ENCODE peak calls at places on chromosomes 6 and 20, in eight cellular contexts. K is heart right ventricle, H is mammary epithelial cell, R is AG04450, T is cardiac muscle cell, S is fibroblast of lung, G is astrocyte, C is ovary. M is an unnamed sample.

GRCh38 chr20:49559411-49560081 is 8.4 kb downstream of the PTGIS start:
- DNase-seq in H (no peak), G (peak; percentile 70), R (no peak), T (peak; percentile 95), K (no peak), S (peak; percentile 46), C (peak; percentile 41), M (peak; percentile 68)

GRCh38 chr6:129923520-129923919 is 62.4 kb upstream of the TMEM244 start:
- DNase-seq in C (no peak), H (no peak), S (peak; percentile 49), T (peak; percentile 38), K (no peak), R (no peak), G (peak; percentile 57), M (no peak)

GRCh38 chr6:153976921-153977693 is 61.9 kb upstream of the OPRM1 start:
- DNase-seq in R (no peak), H (peak; percentile 9), G (peak; percentile 3), C (no peak), T (peak; percentile 36), K (no peak), S (peak; percentile 56), M (no peak)

GRCh38 chr6:159106627-159107241 is 61.9 kb upstream of the TAGAP start:
- DNase-seq in C (no peak), R (no peak), S (peak; percentile 48), K (peak; percentile 49), H (peak; percentile 36), T (peak; percentile 71), G (peak; percentile 54), M (peak; percentile 52)

GRCh38 chr6:150652848-150653613 is 53.3 kb downstream of the PLEKHG1 start:
- DNase-seq in G (peak; percentile 28), C (no peak), R (no peak), H (peak; percentile 56), K (no peak), T (no peak), S (peak; percentile 3), M (no peak)

GRCh38 chr20:62705626-62706025 is 3.0 kb upstream of the NTSR1 start:
- DNase-seq in S (no peak), R (no peak), K (peak; percentile 7), T (no peak), C (no peak), H (no peak), G (no peak), M (no peak)

GRCh38 chr20:31822421-31823330 is 3.5 kb downstream of the MYLK2 start:
- DNase-seq in K (peak; percentile 82), T (peak; percentile 77), C (peak; percentile 78), H (peak; percentile 29), S (peak; percentile 62), R (no peak), G (peak; percentile 49), M (peak; percentile 72)

GRCh38 chr20:20780127-20780822 is 67.8 kb upstream of the RALGAPA2 start:
- DNase-seq in H (peak; percentile 70), K (peak; percentile 77), C (peak; percentile 62), T (peak; percentile 17), R (no peak), S (no peak), G (no peak), M (no peak)

GRCh38 chr6:11233936-11234573 is 1.6 kb upstream of the NEDD9 start:
- DNase-seq in R (no peak), C (no peak), S (no peak), G (no peak), H (peak; percentile 44), K (no peak), T (no peak), M (no peak)

GRCh38 chr6:142009647-142010046 is 123.1 kb upstream of the GJE1 start:
- DNase-seq in R (peak; percentile 46), C (no peak), T (peak; percentile 83), G (peak; percentile 97), K (no peak), H (no peak), S (peak; percentile 52), M (no peak)

GRCh38 chr20:24684421-24684871 is 215.0 kb downstream of the SYNDIG1 start:
- DNase-seq in H (no peak), G (no peak), C (no peak), K (no peak), T (no peak), S (no peak), R (no peak), M (no peak)

GRCh38 chr6:152671146-152671545 is 26.6 kb upstream of the MYCT1 start:
- DNase-seq in T (peak; percentile 47), C (no peak), S (no peak), H (no peak), R (no peak), K (no peak), G (no peak), M (no peak)

GRCh38 chr6:6875818-6876470 is 231.8 kb upstream of the RREB1 start:
- DNase-seq in C (peak; percentile 37), T (peak; percentile 73), H (peak; percentile 71), G (peak; percentile 82), S (peak; percentile 79), R (peak; percentile 13), K (no peak), M (no peak)

GRCh38 chr6:36657942-36658544 is 20.5 kb upstream of the CDKN1A start:
- DNase-seq in R (no peak), K (no peak), C (no peak), S (no peak), H (peak; percentile 86), G (peak; percentile 94), T (no peak), M (no peak)

GRCh38 chr6:4902363-4902762 is 101.5 kb downstream of the RPP40 start:
- DNase-seq in H (no peak), S (no peak), T (no peak), K (no peak), C (no peak), R (no peak), G (no peak), M (no peak)

GRCh38 chr6:149135809-149136208 is 181.7 kb upstream of the TAB2 start:
- DNase-seq in G (no peak), H (no peak), C (no peak), S (no peak), T (no peak), K (no peak), R (no peak), M (no peak)

GRCh38 chr6:29763491-29764289 is 40.5 kb downstream of the HLA-F start:
- DNase-seq in T (peak; percentile 79), K (no peak), S (peak; percentile 58), C (no peak), G (peak; percentile 67), H (peak; percentile 95), R (no peak), M (no peak)

GRCh38 chr20:6074784-6075183 is 20.9 kb upstream of the LRRN4 start:
- DNase-seq in H (no peak), R (no peak), K (no peak), G (no peak), S (no peak), T (no peak), C (no peak), M (no peak)

GRCh38 chr6:22821664-22822320 is 252.4 kb downstream of the HDGFL1 start:
- DNase-seq in G (peak; percentile 51), K (no peak), T (peak; percentile 48), H (peak; percentile 35), S (peak; percentile 52), R (no peak), C (no peak), M (no peak)

GRCh38 chr6:31129130-31129529 is 8.9 kb upstream of the CDSN start:
- DNase-seq in G (no peak), R (no peak), K (no peak), C (no peak), T (no peak), H (no peak), S (no peak), M (no peak)

GRCh38 chr6:136378888-136379287 is 89.2 kb upstream of the BCLAF1 start:
- DNase-seq in T (no peak), R (no peak), G (no peak), C (no peak), H (no peak), K (no peak), S (no peak), M (no peak)
- TF ChIP-seq CTCF in T (no peak), R (peak; percentile 42), G (peak; percentile 4), C (no peak), H (peak; percentile 52), K (no peak), S (peak; percentile 18), M (no peak)

GRCh38 chr6:26388441-26388840 is 5.5 kb downstream of the BTN2A2 start:
- DNase-seq in C (no peak), S (no peak), K (no peak), G (no peak), T (no peak), H (peak; percentile 36), R (no peak), M (no peak)
- H3K27ac ChIP-seq in C (no peak overlapping the region), S (no peak overlapping the region), K (no peak overlapping the region), G (no peak overlapping the region), T (no peak overlapping the region), H (no peak overlapping the region), R (no peak overlapping the region), M (no peak overlapping the region)

GRCh38 chr6:164616917-164617524 is 692.4 kb downstream of the C6orf118 start:
- DNase-seq in R (no peak), G (no peak), C (no peak), H (no peak), S (no peak), T (no peak), K (no peak), M (no peak)
- H3K4me3 ChIP-seq in R (no peak overlapping the region), G (no peak overlapping the region), C (no peak overlapping the region), H (no peak overlapping the region), S (no peak overlapping the region), T (no peak overlapping the region), K (no peak overlapping the region), M (no peak overlapping the region)

GRCh38 chr6:373773-374724 is 17.5 kb upstream of the IRF4 start:
- DNase-seq in T (peak; percentile 13), R (no peak), C (no peak), G (no peak), H (no peak), S (peak; percentile 48), K (no peak), M (no peak)
- TF ChIP-seq CTCF in T (peak; percentile 16), R (peak; percentile 28), C (no peak), G (no peak), H (peak; percentile 13), S (peak; percentile 38), K (peak; percentile 31), M (no peak)

DNA sequence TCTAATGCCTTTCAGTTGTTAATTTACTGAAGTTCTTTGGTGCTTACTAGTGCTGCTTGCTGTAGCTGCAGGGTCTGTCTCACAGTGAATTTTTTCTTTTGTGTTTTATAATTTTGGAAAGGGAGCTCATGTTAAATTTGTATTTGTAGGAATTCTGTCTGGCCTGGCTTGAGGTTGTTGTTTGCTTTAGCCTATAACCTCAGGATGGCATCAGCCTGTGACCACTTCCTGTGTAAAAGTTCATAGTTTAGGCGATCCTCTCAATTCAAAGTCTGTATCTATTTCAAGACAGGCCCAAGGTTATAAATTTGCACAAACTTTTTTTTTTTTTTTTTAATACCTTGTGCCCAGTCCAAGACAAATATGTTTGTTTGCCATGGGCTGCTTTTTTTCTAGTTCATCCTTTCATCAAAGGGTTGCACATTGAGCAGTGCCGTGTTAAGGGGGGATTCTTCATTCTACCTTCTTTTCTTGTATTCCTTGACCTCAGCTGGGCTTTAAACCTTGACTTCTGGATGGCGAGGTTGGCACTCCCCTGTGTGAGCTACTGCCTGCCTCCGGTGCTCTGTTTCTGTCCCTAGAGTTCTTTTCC is 7.3 kb downstream of the RIPK1 start:
- DNase-seq in K (no peak), S (peak; percentile 19), G (no peak), T (peak; percentile 17), C (no peak), H (no peak), R (no peak), M (no peak)
- H3K27ac ChIP-seq in K (no peak overlapping the region), S (peak overlapping the region; percentile 60), G (no peak overlapping the region), T (no peak overlapping the region), C (no peak overlapping the region), H (peak overlapping the region; percentile 24), R (no peak overlapping the region), M (no peak overlapping the region)

M was measured in uterus.